ENCODE peak calls at places on chromosomes 12 and 14, in six cellular contexts. W, C, Z, J, S and N are unnamed samples.

GRCh38 chr14:94536836-94537235 is 24.4 kb upstream of the SERPINA4 start:
- DNase-seq in J (no peak), C (no peak), Z (no peak), S (peak; percentile 71), W (peak; percentile 65), N (no peak)

GRCh38 chr12:108110844-108111243 is 18.2 kb upstream of the WSCD2 start:
- DNase-seq in Z (no peak), C (no peak), S (no peak), J (no peak), W (no peak), N (no peak)

GRCh38 chr12:121748571-121749265 is 36.2 kb downstream of the TMEM120B start:
- DNase-seq in Z (peak; percentile 85), W (peak; percentile 96), C (peak; percentile 52), J (no peak), S (peak; percentile 88), N (no peak)

GRCh38 chr12:54352022-54352531 is 12.2 kb downstream of the GPR84 start:
- DNase-seq in Z (peak; percentile 47), C (peak; percentile 70), S (no peak), J (peak; percentile 65), W (no peak), N (no peak)

GRCh38 chr12:55068416-55069010 is 48.7 kb downstream of the NEUROD4 start:
- DNase-seq in J (peak; percentile 48), S (peak; percentile 30), C (no peak), Z (peak; percentile 69), W (peak; percentile 68), N (no peak)

GRCh38 chr12:124494751-124495129 is 72.7 kb downstream of the NCOR2 start:
- DNase-seq in J (no peak), C (no peak), W (no peak), S (no peak), Z (no peak), N (no peak)

GRCh38 chr12:51678086-51678724 is 87.2 kb downstream of the SCN8A start:
- DNase-seq in Z (peak; percentile 53), W (peak; percentile 74), C (no peak), J (peak; percentile 62), S (peak; percentile 50), N (no peak)

GRCh38 chr12:123040106-123040505 is 59.6 kb downstream of the ARL6IP4 start:
- DNase-seq in J (no peak), W (no peak), C (no peak), Z (no peak), S (no peak), N (no peak)

GRCh38 chr14:90412058-90412457 is 15.2 kb downstream of the CALM1 start:
- DNase-seq in C (no peak), Z (no peak), S (no peak), J (no peak), W (no peak), N (no peak)

GRCh38 chr14:90418053-90418452 is 21.2 kb downstream of the CALM1 start:
- DNase-seq in W (no peak), S (no peak), J (no peak), C (no peak), Z (no peak), N (no peak)

GRCh38 chr14:90419200-90419599 is 22.4 kb downstream of the CALM1 start:
- DNase-seq in J (no peak), Z (no peak), W (peak; percentile 80), C (no peak), S (no peak), N (no peak)

GRCh38 chr14:90421001-90421580 is 24.3 kb downstream of the CALM1 start:
- DNase-seq in W (no peak), S (no peak), J (no peak), Z (no peak), C (no peak), N (no peak)

GRCh38 chr14:90416649-90417237 is 19.9 kb downstream of the CALM1 start:
- DNase-seq in C (no peak), W (no peak), J (no peak), S (no peak), Z (no peak), N (no peak)
- TF ChIP-seq CHD2 in C (no peak), W (no peak), J (no peak), S (no peak), Z (no peak), N (no peak)

DNA sequence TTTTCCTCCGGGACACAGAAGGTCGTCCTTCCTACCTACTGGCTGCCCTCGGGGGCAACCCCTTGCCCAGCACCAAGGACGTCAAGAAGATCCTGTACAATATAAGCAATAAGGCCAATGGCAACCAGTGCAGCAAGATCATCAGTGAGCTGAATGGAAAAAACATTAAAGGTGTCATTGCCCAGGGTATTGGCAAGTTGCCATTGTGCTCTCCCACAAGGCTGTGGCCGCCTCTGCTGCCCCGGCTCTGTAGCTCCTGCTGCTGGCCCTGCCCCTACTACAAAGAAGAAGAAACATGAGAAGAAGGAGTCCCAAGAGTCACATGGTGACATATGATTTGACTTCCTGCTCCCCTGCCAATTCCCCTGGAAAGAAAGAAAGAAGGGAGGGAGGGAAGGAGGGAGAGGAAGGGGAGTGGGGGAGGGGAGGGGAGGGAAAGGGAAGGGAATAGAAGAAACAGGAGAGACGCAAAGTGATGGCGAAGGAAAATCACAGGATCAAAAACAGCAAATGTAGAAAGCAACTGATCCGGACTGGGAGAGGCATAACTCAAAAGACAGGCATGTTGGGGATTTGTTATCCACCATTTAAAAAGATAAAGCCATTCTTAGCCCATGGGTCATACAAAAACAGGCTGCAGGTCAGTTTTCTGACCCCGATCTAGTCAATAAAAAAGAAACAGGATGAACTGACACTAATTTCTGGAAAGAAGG is 61.3 kb upstream of the RESF1 start:
- DNase-seq in S (no peak), C (peak; percentile 60), W (peak; percentile 30), J (peak; percentile 15), Z (peak; percentile 21), N (no peak)
- TF ChIP-seq CHD2 in S (no peak), C (no peak), W (no peak), J (no peak), Z (no peak), N (no peak)

DNA sequence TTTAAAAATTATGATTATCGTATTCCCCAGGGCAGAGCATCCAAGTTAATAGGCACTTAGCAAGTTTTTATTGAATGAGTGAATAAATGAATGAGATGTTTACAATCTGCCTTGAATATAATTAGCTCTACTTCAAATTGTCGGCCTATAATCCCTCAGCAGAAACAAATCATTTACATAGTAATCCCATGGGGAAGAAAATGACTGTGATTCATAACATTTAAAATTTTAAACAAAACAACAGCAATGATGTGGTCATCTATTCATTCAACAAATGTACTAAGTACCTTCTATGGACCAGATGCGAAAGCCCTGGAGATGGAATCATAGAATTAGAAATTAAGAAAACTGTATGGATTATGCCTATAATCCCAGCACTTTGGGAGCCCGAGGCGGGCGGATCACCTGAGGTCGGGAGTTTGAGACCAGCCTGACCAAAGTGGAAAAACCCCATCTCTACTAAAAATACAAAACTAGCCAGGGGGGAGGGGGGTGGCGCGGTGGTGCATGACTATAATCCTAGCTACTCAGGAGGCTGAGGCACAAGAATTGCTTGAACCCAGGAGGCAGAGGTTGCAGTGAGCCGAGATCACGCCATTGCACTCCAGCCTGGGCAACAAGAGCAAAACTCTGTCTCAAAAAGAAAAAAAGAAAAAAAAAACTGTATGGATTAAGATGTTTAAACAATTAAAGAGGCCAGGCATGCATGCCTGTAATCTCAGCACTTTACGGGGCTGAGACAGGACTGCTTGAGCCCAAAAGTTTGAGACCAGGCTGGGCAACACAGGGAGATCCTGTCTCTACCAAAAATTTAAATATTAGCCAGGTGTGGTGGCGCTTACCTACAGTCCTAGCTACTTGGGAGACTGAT is 17.7 kb upstream of the MDM2 start:
- DNase-seq in Z (no peak), S (no peak), C (no peak), W (no peak), J (no peak), N (no peak)
- TF ChIP-seq CHD2 in Z (no peak), S (no peak), C (no peak), W (no peak), J (no peak), N (no peak)

DNA sequence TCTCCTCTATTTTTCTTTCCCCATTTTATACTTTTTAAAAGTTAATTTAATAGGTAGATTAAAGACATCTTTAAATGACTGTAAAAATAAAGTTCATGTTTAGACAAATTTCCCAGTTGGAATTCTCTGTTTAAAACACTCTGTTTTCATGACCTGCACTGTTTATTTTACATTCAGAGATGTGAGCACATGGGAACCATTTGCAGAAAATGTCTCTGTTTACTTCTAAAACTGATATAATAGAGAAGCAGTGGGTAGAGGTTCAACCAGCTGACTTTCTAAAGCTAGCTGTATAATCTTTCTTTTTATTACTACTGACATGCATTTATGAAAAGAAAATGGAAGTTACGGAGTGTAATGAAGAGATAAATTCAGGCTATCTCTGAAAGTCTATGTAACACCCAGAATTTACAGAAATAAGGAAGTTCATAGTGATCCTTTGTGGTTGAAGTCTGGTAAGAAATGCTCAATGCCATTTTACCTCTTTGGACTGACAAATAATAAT is 137.2 kb downstream of the AEBP2 start:
- DNase-seq in Z (no peak), W (no peak), J (no peak), S (no peak), C (no peak), N (no peak)
- TF ChIP-seq CHD2 in Z (no peak), W (no peak), J (no peak), S (no peak), C (no peak), N (no peak)

GRCh38 chr12:109388167-109388563 is 40.5 kb downstream of the MYO1H start:
- DNase-seq in S (no peak), Z (no peak), W (no peak), C (no peak), J (no peak), N (no peak)

GRCh38 chr12:109394891-109395290 is 47.2 kb downstream of the MYO1H start:
- DNase-seq in C (no peak), J (no peak), Z (no peak), W (no peak), S (no peak), N (no peak)

GRCh38 chr12:109389146-109389545 is 41.4 kb downstream of the MYO1H start:
- DNase-seq in Z (peak; percentile 82), J (peak; percentile 7), C (no peak), S (peak; percentile 16), W (peak; percentile 60), N (no peak)

GRCh38 chr12:109393437-109394345 is 46.0 kb downstream of the MYO1H start:
- DNase-seq in Z (peak; percentile 76), W (peak; percentile 76), S (peak; percentile 35), C (no peak), J (peak; percentile 74), N (no peak)
- TF ChIP-seq CHD2 in Z (no peak), W (no peak), S (no peak), C (no peak), J (no peak), N (no peak)

DNA sequence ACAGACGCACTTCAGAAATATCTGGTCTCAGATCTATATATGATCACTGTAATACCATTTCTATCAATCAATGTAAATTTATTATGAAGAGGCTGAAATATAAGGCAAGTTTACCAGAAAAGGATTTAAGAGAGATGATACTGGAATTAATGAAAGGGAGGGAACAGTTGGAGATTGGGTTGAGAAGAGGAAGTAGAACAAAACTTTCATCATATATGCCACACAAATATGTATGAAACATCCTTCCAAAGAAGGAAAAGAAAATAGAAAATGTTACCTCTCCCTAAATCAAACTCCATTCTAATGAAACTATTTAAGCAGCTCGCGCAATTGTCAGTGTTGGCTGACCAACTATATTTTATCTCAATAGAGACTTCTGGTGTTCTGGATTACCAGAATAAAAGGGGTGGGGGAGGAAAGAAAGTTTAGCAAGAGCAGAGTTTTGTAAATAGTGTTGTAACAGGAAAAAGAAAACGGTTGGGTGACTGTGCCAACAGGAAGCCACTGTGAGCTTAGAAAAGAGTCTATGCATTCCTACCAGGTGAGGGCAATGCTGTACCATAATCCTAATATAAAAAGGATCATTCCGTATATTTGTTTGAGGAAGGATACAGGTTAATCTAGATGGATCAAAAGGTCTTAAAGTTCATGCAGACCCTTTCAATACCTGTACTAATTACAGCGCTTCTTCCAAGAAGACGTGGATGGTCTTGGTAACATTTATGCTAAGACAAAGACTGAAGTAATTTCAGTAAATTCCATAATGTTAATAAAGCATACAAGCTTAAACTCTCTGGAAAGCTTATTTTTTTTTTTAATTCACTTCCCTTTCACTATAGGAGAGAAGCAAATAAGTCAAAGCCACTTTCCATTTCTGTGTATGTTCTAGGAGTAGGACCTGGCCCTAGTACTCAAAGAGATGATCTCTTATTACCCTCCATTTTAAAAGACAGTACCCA is 14.5 kb upstream of the LLPH start:
- DNase-seq in S (peak; percentile 69), Z (peak; percentile 15), W (peak; percentile 78), C (no peak), J (peak; percentile 39), N (no peak)
- TF ChIP-seq CHD2 in S (no peak), Z (no peak), W (no peak), C (no peak), J (no peak), N (no peak)